ENCODE peak calls at places on chromosomes 11 and 22, in five cellular contexts. One of them, this sample, is unnamed.

GRCh38 chr11:14179126-14179820 is 179.7 kb downstream of the RRAS2 start:
- DNase-seq in upper lobe of right lung: no peak
- DNase-seq in heart right ventricle: no peak
- DNase-seq in body of pancreas: peak; percentile 2
- DNase-seq in IMR-90: peak; percentile 22
- DNase-seq in this sample: peak; percentile 54

GRCh38 chr22:16970446-16970845 is 37.6 kb downstream of the GAB4 start:
- DNase-seq in upper lobe of right lung: no peak
- DNase-seq in IMR-90: no peak
- DNase-seq in body of pancreas: no peak
- DNase-seq in heart right ventricle: no peak
- DNase-seq in this sample: peak; percentile 59

GRCh38 chr11:18936002-18936673 is 3.1 kb downstream of the MRGPRX1 start:
- DNase-seq in IMR-90: no peak
- DNase-seq in upper lobe of right lung: no peak
- DNase-seq in body of pancreas: no peak
- DNase-seq in heart right ventricle: no peak
- DNase-seq in this sample: no peak

GRCh38 chr11:46410021-46410420 is 18.4 kb upstream of the CHRM4 start:
- DNase-seq in heart right ventricle: no peak
- DNase-seq in body of pancreas: no peak
- DNase-seq in upper lobe of right lung: peak; percentile 27
- DNase-seq in IMR-90: no peak
- DNase-seq in this sample: no peak

GRCh38 chr11:75642402-75643113 is 26.3 kb downstream of the MAP6 start:
- DNase-seq in upper lobe of right lung: no peak
- DNase-seq in heart right ventricle: no peak
- DNase-seq in body of pancreas: no peak
- DNase-seq in IMR-90: no peak
- DNase-seq in this sample: no peak

GRCh38 chr22:32023251-32023827 is 19.7 kb upstream of the SLC5A1 start:
- DNase-seq in IMR-90: no peak
- DNase-seq in body of pancreas: no peak
- DNase-seq in heart right ventricle: no peak
- DNase-seq in upper lobe of right lung: no peak
- DNase-seq in this sample: no peak

GRCh38 chr22:47331750-47332149 is 569.3 kb downstream of the TBC1D22A start:
- DNase-seq in heart right ventricle: no peak
- DNase-seq in body of pancreas: no peak
- DNase-seq in IMR-90: no peak
- DNase-seq in upper lobe of right lung: no peak
- DNase-seq in this sample: no peak

GRCh38 chr11:4076774-4077173 is 17.8 kb upstream of the RRM1 start:
- DNase-seq in IMR-90: no peak
- DNase-seq in upper lobe of right lung: no peak
- DNase-seq in body of pancreas: no peak
- DNase-seq in heart right ventricle: no peak
- DNase-seq in this sample: no peak

GRCh38 chr22:23278883-23279675 is 98.8 kb downstream of the BCR start:
- DNase-seq in heart right ventricle: peak; percentile 37
- DNase-seq in IMR-90: no peak
- DNase-seq in upper lobe of right lung: peak; percentile 84
- DNase-seq in body of pancreas: peak; percentile 92
- DNase-seq in this sample: peak; percentile 71

GRCh38 chr11:15707971-15708370 is 593.2 kb downstream of the INSC start:
- DNase-seq in heart right ventricle: peak; percentile 27
- DNase-seq in upper lobe of right lung: no peak
- DNase-seq in IMR-90: peak; percentile 84
- DNase-seq in body of pancreas: peak; percentile 87
- DNase-seq in this sample: peak; percentile 91

GRCh38 chr11:87454246-87454645 is 416.5 kb downstream of the TMEM135 start:
- DNase-seq in heart right ventricle: no peak
- DNase-seq in IMR-90: peak; percentile 35
- DNase-seq in body of pancreas: peak; percentile 15
- DNase-seq in upper lobe of right lung: no peak
- DNase-seq in this sample: peak; percentile 48

GRCh38 chr11:126461996-126462395 is 106.5 kb downstream of the ST3GAL4 start:
- DNase-seq in IMR-90: no peak
- DNase-seq in upper lobe of right lung: no peak
- DNase-seq in heart right ventricle: no peak
- DNase-seq in body of pancreas: no peak
- DNase-seq in this sample: no peak

GRCh38 chr11:46827995-46828394 is 18.1 kb downstream of the CKAP5 start:
- DNase-seq in upper lobe of right lung: no peak
- DNase-seq in body of pancreas: no peak
- DNase-seq in heart right ventricle: no peak
- DNase-seq in IMR-90: peak; percentile 35
- DNase-seq in this sample: no peak

GRCh38 chr11:134647066-134647746 is 235.2 kb upstream of the B3GAT1 start:
- DNase-seq in body of pancreas: no peak
- DNase-seq in IMR-90: no peak
- DNase-seq in heart right ventricle: no peak
- DNase-seq in upper lobe of right lung: no peak
- DNase-seq in this sample: no peak

GRCh38 chr11:7490054-7490453 is 4.7 kb downstream of the OLFML1 start:
- DNase-seq in body of pancreas: peak; percentile 17
- DNase-seq in IMR-90: peak; percentile 18
- DNase-seq in heart right ventricle: no peak
- DNase-seq in upper lobe of right lung: no peak
- DNase-seq in this sample: peak; percentile 33

GRCh38 chr11:75347781-75348613 is 3.5 kb downstream of the ARRB1 start:
- DNase-seq in body of pancreas: peak; percentile 38
- DNase-seq in heart right ventricle: peak; percentile 50
- DNase-seq in IMR-90: peak; percentile 98
- DNase-seq in upper lobe of right lung: no peak
- DNase-seq in this sample: peak; percentile 90

GRCh38 chr11:96157517-96157873 is 185.5 kb downstream of the MAML2 start:
- DNase-seq in heart right ventricle: no peak
- DNase-seq in upper lobe of right lung: no peak
- DNase-seq in IMR-90: no peak
- DNase-seq in body of pancreas: no peak
- DNase-seq in this sample: no peak

GRCh38 chr11:64556044-64556720 is 34.8 kb upstream of the SLC22A12 start:
- DNase-seq in body of pancreas: no peak
- DNase-seq in upper lobe of right lung: peak; percentile 60
- DNase-seq in heart right ventricle: no peak
- DNase-seq in IMR-90: no peak
- DNase-seq in this sample: no peak

GRCh38 chr22:17381237-17381913 is 12.1 kb downstream of the CECR2 start:
- DNase-seq in IMR-90: no peak
- DNase-seq in heart right ventricle: no peak
- DNase-seq in upper lobe of right lung: no peak
- DNase-seq in body of pancreas: no peak
- DNase-seq in this sample: no peak

GRCh38 chr11:3217751-3218482 is 696 bp downstream of the MRGPRG start:
- DNase-seq in body of pancreas: no peak
- DNase-seq in heart right ventricle: no peak
- DNase-seq in upper lobe of right lung: peak; percentile 62
- DNase-seq in IMR-90: no peak
- DNase-seq in this sample: no peak

GRCh38 chr11:130612291-130612802 is 163.9 kb downstream of the ADAMTS15 start:
- DNase-seq in body of pancreas: no peak
- DNase-seq in upper lobe of right lung: no peak
- DNase-seq in IMR-90: peak; percentile 73
- DNase-seq in heart right ventricle: no peak
- DNase-seq in this sample: no peak

GRCh38 chr11:130613396-130613795 is 165.0 kb downstream of the ADAMTS15 start:
- DNase-seq in body of pancreas: no peak
- DNase-seq in heart right ventricle: no peak
- DNase-seq in IMR-90: no peak
- DNase-seq in upper lobe of right lung: no peak
- DNase-seq in this sample: no peak

GRCh38 chr11:130608267-130608666 is 159.8 kb downstream of the ADAMTS15 start:
- DNase-seq in heart right ventricle: no peak
- DNase-seq in body of pancreas: no peak
- DNase-seq in upper lobe of right lung: no peak
- DNase-seq in IMR-90: no peak
- DNase-seq in this sample: no peak

GRCh38 chr11:130609121-130610035 is 160.9 kb downstream of the ADAMTS15 start:
- DNase-seq in upper lobe of right lung: peak; percentile 72
- DNase-seq in IMR-90: no peak
- DNase-seq in heart right ventricle: peak; percentile 84
- DNase-seq in body of pancreas: peak; percentile 66
- DNase-seq in this sample: peak; percentile 97

GRCh38 chr11:130611791-130612251 is 163.4 kb downstream of the ADAMTS15 start:
- DNase-seq in heart right ventricle: no peak
- DNase-seq in body of pancreas: no peak
- DNase-seq in IMR-90: peak; percentile 88
- DNase-seq in upper lobe of right lung: no peak
- DNase-seq in this sample: peak; percentile 42
- H3K27me3 ChIP-seq in heart right ventricle: no peaks in the 10 kb centered on the region
- H3K27me3 ChIP-seq in body of pancreas: no peaks in the 10 kb centered on the region
- H3K27me3 ChIP-seq in IMR-90: no peaks in the 10 kb centered on the region
- H3K27me3 ChIP-seq in upper lobe of right lung: no peaks in the 10 kb centered on the region
- H3K27me3 ChIP-seq in this sample: no peaks in the 10 kb centered on the region

DNA sequence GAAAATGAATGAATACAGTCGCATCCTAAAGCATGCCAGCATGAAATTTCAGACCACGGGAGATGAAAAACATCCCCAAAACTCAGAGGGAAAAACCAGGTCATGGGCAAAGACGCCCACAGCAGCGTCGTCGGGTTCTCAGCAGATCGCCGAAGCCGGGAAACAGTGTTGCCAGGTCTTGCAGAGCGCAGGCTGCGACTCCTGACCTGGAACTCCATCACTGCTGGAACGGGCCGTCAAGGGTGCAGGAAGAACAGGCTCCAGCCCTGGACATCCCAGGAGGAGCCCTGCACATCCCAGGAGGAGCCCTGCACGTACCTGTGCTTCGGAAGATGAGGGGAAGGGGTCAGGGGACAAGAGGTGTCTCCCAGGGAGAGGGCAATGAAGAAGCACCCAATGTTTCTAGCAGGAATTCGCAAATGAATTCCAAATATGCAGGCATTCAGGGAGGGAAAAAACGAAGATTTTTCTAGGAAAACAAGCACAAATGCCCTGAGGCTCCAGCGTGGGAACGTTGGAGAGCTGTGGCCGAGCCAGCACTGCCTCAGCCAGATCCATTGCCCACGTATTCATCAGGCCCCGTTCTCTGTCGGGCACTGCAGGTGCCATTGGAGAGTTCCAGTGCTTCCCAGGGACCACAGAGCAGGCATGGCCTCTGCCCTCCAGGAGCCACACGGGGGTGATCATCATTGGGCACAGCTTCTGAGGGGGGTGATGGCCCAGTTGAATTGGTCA is 1110.4 kb downstream of the BRD1 start:
- DNase-seq in heart right ventricle: no peak
- DNase-seq in body of pancreas: no peak
- DNase-seq in upper lobe of right lung: peak; percentile 53
- DNase-seq in IMR-90: no peak
- DNase-seq in this sample: no peak
- H3K9me3 ChIP-seq in heart right ventricle: peaks cover 9% of the 10 kb centered on the region
- H3K9me3 ChIP-seq in body of pancreas: no peaks in the 10 kb centered on the region
- H3K9me3 ChIP-seq in upper lobe of right lung: no peaks in the 10 kb centered on the region
- H3K9me3 ChIP-seq in IMR-90: peaks cover 51% of the 10 kb centered on the region
- H3K9me3 ChIP-seq in this sample: no peaks in the 10 kb centered on the region

DNA sequence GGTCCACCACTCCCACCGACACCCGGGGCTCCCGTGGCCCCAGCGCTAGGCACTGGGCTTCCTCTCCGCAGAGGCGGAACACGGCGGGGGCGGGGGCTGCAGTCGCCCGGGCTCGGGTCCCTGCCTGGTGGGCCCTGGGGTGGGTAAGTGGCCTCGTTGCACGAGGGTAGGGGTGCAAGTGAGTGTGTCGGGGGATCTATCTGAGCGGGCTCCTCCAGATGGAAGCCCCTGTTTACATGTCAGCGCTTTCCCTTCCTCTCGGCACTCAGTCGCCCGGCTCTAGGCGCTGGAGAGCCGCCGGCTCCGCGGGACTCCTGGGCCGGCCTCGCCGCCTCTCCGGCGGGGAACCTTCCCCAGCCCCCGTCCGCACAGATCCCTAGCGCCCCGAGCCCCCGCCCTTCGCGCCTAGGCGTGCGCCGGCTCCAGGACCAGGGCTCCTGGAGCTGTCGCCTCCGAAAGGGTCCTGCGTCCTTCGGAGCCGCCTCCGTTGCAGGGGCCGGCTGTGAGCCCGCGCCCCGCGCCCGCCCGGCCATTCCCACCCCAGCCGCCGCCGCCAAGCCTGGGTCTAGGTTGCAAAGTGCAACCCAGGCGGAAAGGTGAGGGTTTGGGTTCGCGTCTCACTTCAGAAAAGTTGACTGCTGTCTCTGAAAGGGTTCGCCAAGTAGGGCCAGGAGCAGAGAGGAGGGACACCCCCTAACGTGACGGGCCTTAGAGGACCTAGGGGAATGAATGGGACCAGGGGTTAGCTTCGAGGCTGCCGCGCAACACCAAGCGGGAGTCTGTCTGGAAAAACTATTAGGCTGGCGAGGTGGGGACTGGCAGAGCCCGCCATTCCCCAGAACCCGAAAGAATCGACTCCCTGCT is 978 bp downstream of the FLI1 start:
- DNase-seq in heart right ventricle: no peak
- DNase-seq in upper lobe of right lung: peak; percentile 78
- DNase-seq in IMR-90: no peak
- DNase-seq in body of pancreas: no peak
- DNase-seq in this sample: peak; percentile 30
- H3K27me3 ChIP-seq in heart right ventricle: peaks cover 3% of the 10 kb centered on the region
- H3K27me3 ChIP-seq in upper lobe of right lung: no peaks in the 10 kb centered on the region
- H3K27me3 ChIP-seq in IMR-90: peaks cover 17% of the 10 kb centered on the region
- H3K27me3 ChIP-seq in body of pancreas: peaks cover 24% of the 10 kb centered on the region
- H3K27me3 ChIP-seq in this sample: no peaks in the 10 kb centered on the region

DNA sequence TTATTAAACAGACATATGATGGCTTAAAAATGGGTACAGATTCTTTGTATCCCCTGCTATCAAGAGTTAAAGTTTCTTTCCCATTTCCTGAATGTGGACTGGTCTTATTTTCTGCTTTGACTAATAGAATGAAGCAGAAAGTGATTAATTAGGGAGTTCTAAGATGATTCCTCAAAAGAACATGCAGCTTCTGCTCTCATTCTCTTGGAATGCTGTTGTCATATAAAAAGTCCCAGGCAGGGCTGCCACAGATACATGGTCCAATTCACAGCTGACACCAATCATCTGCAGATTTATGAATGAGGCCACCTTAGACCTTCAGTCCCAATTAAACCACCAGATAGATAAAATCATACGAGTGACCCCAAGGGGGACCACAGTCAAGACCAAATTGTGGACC is 844.5 kb upstream of the RAG2 start:
- DNase-seq in IMR-90: peak; percentile 4
- DNase-seq in upper lobe of right lung: no peak
- DNase-seq in heart right ventricle: no peak
- DNase-seq in body of pancreas: no peak
- DNase-seq in this sample: no peak
- H3K9me3 ChIP-seq in IMR-90: no peaks in the 10 kb centered on the region
- H3K9me3 ChIP-seq in upper lobe of right lung: no peaks in the 10 kb centered on the region
- H3K9me3 ChIP-seq in heart right ventricle: no peaks in the 10 kb centered on the region
- H3K9me3 ChIP-seq in body of pancreas: no peaks in the 10 kb centered on the region
- H3K9me3 ChIP-seq in this sample: peaks cover 3% of the 10 kb centered on the region

DNA sequence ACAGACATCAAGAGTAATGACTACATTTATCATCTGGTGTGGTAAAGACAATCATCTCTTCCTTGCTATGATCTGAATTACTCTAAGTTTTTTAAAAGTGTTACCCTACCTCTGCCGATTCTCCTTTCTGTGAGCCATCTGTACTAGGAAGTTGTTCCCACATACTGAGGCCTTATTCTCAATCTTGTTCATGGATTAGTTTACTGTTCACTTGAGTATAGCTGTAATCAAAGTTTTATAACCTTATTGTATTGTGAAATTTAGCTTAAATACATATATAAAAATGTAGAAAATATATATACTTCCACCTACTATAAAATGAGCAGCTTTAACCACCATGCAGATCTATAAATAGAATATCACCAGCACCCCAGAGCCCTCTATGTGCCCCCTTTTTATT is 2.4 kb upstream of the OR8D2 start:
- DNase-seq in upper lobe of right lung: no peak
- DNase-seq in IMR-90: no peak
- DNase-seq in body of pancreas: no peak
- DNase-seq in heart right ventricle: no peak
- DNase-seq in this sample: no peak
- H3K27me3 ChIP-seq in upper lobe of right lung: peaks cover 4% of the 10 kb centered on the region
- H3K27me3 ChIP-seq in IMR-90: peaks cover 1% of the 10 kb centered on the region
- H3K27me3 ChIP-seq in body of pancreas: no peaks in the 10 kb centered on the region
- H3K27me3 ChIP-seq in heart right ventricle: no peaks in the 10 kb centered on the region
- H3K27me3 ChIP-seq in this sample: no peaks in the 10 kb centered on the region